ENCODE peak calls at places on chromosomes 16 and 17, in four cellular contexts. G, N, R and U are unnamed samples.
A peak's percentile ranks its signal among the peaks of the same experiment; 100 is the strongest.

GRCh38 chr17:16989230-16989952 is 17.5 kb upstream of the TNFRSF13B start:
- DNase-seq in N (no peak), G (no peak), R (no peak), U (no peak)

GRCh38 chr17:15261818-15262290 is 3.3 kb downstream of the PMP22 start:
- DNase-seq in N (peak; percentile 51), R (peak; percentile 27), G (peak; percentile 11), U (no peak)

GRCh38 chr16:79390481-79391051 is 210.0 kb downstream of the MAF start:
- DNase-seq in G (no peak), N (no peak), R (no peak), U (no peak)

GRCh38 chr16:82456683-82457082 is 170.1 kb upstream of the CDH13 start:
- DNase-seq in R (peak; percentile 54), G (peak; percentile 84), N (peak; percentile 63), U (no peak)

GRCh38 chr17:9240659-9241370 is 219.5 kb downstream of the NTN1 start:
- DNase-seq in R (peak; percentile 67), N (peak; percentile 88), G (no peak), U (no peak)

GRCh38 chr16:9116141-9116540 is 24.7 kb downstream of the HAPSTR1 start:
- DNase-seq in R (no peak), N (no peak), G (no peak), U (no peak)

GRCh38 chr16:66927012-66927436 is 1.7 kb upstream of the RRAD start:
- DNase-seq in G (no peak), N (peak; percentile 66), R (peak; percentile 88), U (no peak)

GRCh38 chr17:81801327-81801726 is 2.6 kb upstream of the GCGR start:
- DNase-seq in N (no peak), R (no peak), G (no peak), U (no peak)

GRCh38 chr17:45231481-45232116 is 9.9 kb downstream of the FMNL1 start:
- DNase-seq in N (peak; percentile 58), G (no peak), R (no peak), U (peak; percentile 85)

GRCh38 chr17:45326566-45326965 is 9.7 kb upstream of the MAP3K14 start:
- DNase-seq in N (no peak), G (no peak), R (no peak), U (no peak)

GRCh38 chr16:7270823-7271222 is 61.8 kb upstream of the RBFOX1 start:
- DNase-seq in N (no peak), G (no peak), R (no peak), U (no peak)

GRCh38 chr17:57464191-57464864 is 208.0 kb downstream of the MSI2 start:
- DNase-seq in R (no peak), N (no peak), G (no peak), U (no peak)

GRCh38 chr17:80566054-80566400 is 21.4 kb downstream of the RPTOR start:
- DNase-seq in R (no peak), G (no peak), N (no peak), U (no peak)

GRCh38 chr17:80208050-80208449 is 12.1 kb downstream of the SGSH start:
- DNase-seq in R (no peak), G (no peak), N (no peak), U (peak; percentile 74)

GRCh38 chr16:15671530-15672117 is 21.6 kb downstream of the NDE1 start:
- DNase-seq in R (no peak), N (no peak), G (no peak), U (no peak)

GRCh38 chr17:39573447-39574298 is 34.0 kb downstream of the NEUROD2 start:
- DNase-seq in R (peak; percentile 76), G (no peak), N (peak; percentile 69), U (peak; percentile 86)

GRCh38 chr16:57501492-57501891 is 15.2 kb upstream of the DOK4 start:
- DNase-seq in G (no peak), N (no peak), R (no peak), U (no peak)

GRCh38 chr16:4090476-4090875 is 25.8 kb downstream of the ADCY9 start:
- DNase-seq in G (no peak), N (peak; percentile 30), R (peak; percentile 49), U (no peak)
- H3K4me3 ChIP-seq in G (no peak overlapping the region), N (no peak overlapping the region), R (no peak overlapping the region), U (no peak overlapping the region)

GRCh38 chr17:34579017-34579946 is at the start of gene TMEM132E:
- DNase-seq in N (no peak), R (peak; percentile 13), G (no peak), U (no peak)
- H3K4me3 ChIP-seq in N (no peak within 1 kb of the TSS), R (peak within 1 kb of the TSS; percentile 25), G (peak within 1 kb of the TSS; percentile 23), U (peak within 1 kb of the TSS; percentile 51)

GRCh38 chr17:72302735-72303134 is 181.9 kb downstream of the SOX9 start:
- DNase-seq in G (no peak), N (no peak), R (no peak), U (no peak)

GRCh38 chr17:72304859-72305258 is 184.0 kb downstream of the SOX9 start:
- DNase-seq in G (no peak), R (no peak), N (no peak), U (no peak)

GRCh38 chr17:72303787-72304733 is 183.2 kb downstream of the SOX9 start:
- DNase-seq in R (no peak), N (no peak), G (no peak), U (no peak)

GRCh38 chr17:72305964-72306551 is 185.2 kb downstream of the SOX9 start:
- DNase-seq in G (no peak), R (peak; percentile 40), N (no peak), U (no peak)

GRCh38 chr17:72305472-72305871 is 184.7 kb downstream of the SOX9 start:
- DNase-seq in N (no peak), R (no peak), G (no peak), U (no peak)
- H3K4me3 ChIP-seq in N (no peak overlapping the region), R (no peak overlapping the region), G (no peak overlapping the region), U (no peak overlapping the region)

DNA sequence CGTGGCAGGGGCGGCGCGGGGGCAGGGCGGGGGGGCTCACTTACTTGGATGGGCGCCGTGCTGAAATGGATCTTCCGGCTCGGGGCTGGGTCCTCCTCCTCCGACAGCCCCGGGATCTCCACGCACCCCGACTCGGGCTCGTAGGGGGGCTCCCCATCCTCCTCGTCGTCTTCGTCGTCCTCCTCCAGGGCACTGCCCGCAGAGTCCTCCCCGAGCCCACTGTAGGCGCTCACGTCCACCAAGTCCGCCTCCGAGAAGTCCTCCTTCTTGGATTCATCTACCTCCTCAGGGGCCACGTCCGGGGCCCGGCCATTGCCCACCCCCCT is 1.4 kb downstream of the PPP1R9B start:
- DNase-seq in G (no peak), N (no peak), R (no peak), U (no peak)
- H3K4me3 ChIP-seq in G (peak overlapping the region; percentile 59), N (peak overlapping the region; percentile 88), R (peak overlapping the region; percentile 85), U (peak overlapping the region; percentile 87)